ENCODE peak calls at places on chromosomes 16 and 17, in eight cellular contexts. X is endodermal cell, E is substantia nigra, G is lung, W is left ventricle myocardium inferior, Y is H1, V is neural progenitor cell, O is GM23248. P is an unnamed sample.

GRCh38 chr16:49696414-49697101 is 159.4 kb downstream of the ZNF423 start:
- DNase-seq in X (peak), E (no peak), G (no peak), W (no peak), Y (peak), V (peak), O (no peak), P (no peak)

GRCh38 chr17:76054112-76054476 is 18.2 kb downstream of the SRP68 start:
- DNase-seq in X (no peak), E (no peak), G (no peak), W (no peak), Y (no peak), V (no peak), O (peak), P (no peak)

GRCh38 chr16:9296273-9296593 is 204.8 kb downstream of the HAPSTR1 start:
- DNase-seq in X (no peak), E (no peak), G (no peak), W (no peak), Y (no peak), V (no peak), O (no peak), P (no peak)

GRCh38 chr16:2821483-2822157 is 4.6 kb downstream of the PRSS21 start:
- DNase-seq in X (peak), E (no peak), G (no peak), W (no peak), Y (no peak), V (no peak), O (peak), P (no peak)

GRCh38 chr17:37570527-37571093 is 38.6 kb downstream of the SYNRG start:
- DNase-seq in X (peak), E (peak), G (peak), W (peak), Y (peak), V (peak), O (peak), P (peak)

GRCh38 chr16:88445583-88445960 is 7.5 kb upstream of the ZFPM1 start:
- DNase-seq in X (no peak), E (no peak), G (no peak), W (no peak), Y (no peak), V (no peak), O (no peak), P (no peak)

GRCh38 chr16:57700801-57701551 is 6.4 kb downstream of the DRC7 start:
- DNase-seq in X (no peak), E (no peak), G (no peak), W (no peak), Y (no peak), V (peak), O (no peak), P (no peak)

GRCh38 chr16:1035066-1035415 is 37.5 kb upstream of the SSTR5 start:
- DNase-seq in X (no peak), E (peak), G (no peak), W (no peak), Y (no peak), V (no peak), O (no peak), P (no peak)

GRCh38 chr17:33602981-33603380 is 309.9 kb upstream of the ASIC2 start:
- DNase-seq in X (peak), E (no peak), G (no peak), W (no peak), Y (no peak), V (peak), O (peak), P (no peak)

GRCh38 chr17:5584971-5585794 is 874 bp upstream of the NLRP1 start:
- DNase-seq in X (no peak), E (no peak), G (no peak), W (peak), Y (no peak), V (no peak), O (peak), P (no peak)

GRCh38 chr17:1562178-1562643 is 381 bp downstream of the PITPNA start:
- DNase-seq in X (peak), E (no peak), G (peak), W (peak), Y (no peak), V (no peak), O (peak), P (no peak)

GRCh38 chr17:76550712-76551615 is 11.1 kb downstream of the PRCD start:
- DNase-seq in X (peak), E (no peak), G (peak), W (no peak), Y (no peak), V (no peak), O (peak), P (no peak)

GRCh38 chr16:75116911-75117245 is 298 bp upstream of the LDHD start:
- DNase-seq in X (no peak), E (no peak), G (no peak), W (no peak), Y (no peak), V (no peak), O (no peak), P (no peak)

GRCh38 chr17:43661699-43662431 is at the start of gene MEOX1:
- DNase-seq in X (peak), E (no peak), G (no peak), W (no peak), Y (no peak), V (no peak), O (peak), P (peak)

GRCh38 chr17:56752263-56752662 is 81.5 kb downstream of the C17orf67 start:
- DNase-seq in X (no peak), E (no peak), G (no peak), W (no peak), Y (no peak), V (no peak), O (peak), P (peak)

GRCh38 chr17:50806141-50806643 is 29.2 kb upstream of the WFIKKN2 start:
- DNase-seq in X (peak), E (no peak), G (no peak), W (no peak), Y (no peak), V (peak), O (no peak), P (peak)

GRCh38 chr16:27729516-27730304 is 179.8 kb downstream of the KATNIP start:
- DNase-seq in X (no peak), E (peak), G (peak), W (no peak), Y (no peak), V (no peak), O (no peak), P (no peak)

GRCh38 chr17:15475620-15476354 is 8.4 kb upstream of the CDRT4 start:
- DNase-seq in X (no peak), E (no peak), G (no peak), W (no peak), Y (no peak), V (no peak), O (peak), P (no peak)

GRCh38 chr17:60548990-60549389 is 22.9 kb upstream of the APPBP2 start:
- DNase-seq in X (no peak), E (no peak), G (no peak), W (no peak), Y (no peak), V (no peak), O (peak), P (no peak)

GRCh38 chr16:51577621-51578303 is 426.7 kb upstream of the SALL1 start:
- DNase-seq in X (no peak), E (no peak), G (no peak), W (no peak), Y (peak), V (peak), O (peak), P (peak)

GRCh38 chr17:78329263-78330059 is 30.4 kb downstream of the SOCS3 start:
- DNase-seq in X (no peak), E (no peak), G (no peak), W (no peak), Y (no peak), V (no peak), O (peak), P (no peak)

GRCh38 chr16:73000020-73000906 is 47.7 kb downstream of the ZFHX3 start:
- DNase-seq in X (no peak), E (peak), G (peak), W (peak), Y (no peak), V (no peak), O (peak), P (peak)

GRCh38 chr16:49484454-49484853 is 110.8 kb downstream of the C16orf78 start:
- DNase-seq in X (peak), E (peak), G (peak), W (peak), Y (no peak), V (peak), O (peak), P (peak)

GRCh38 chr16:17225551-17225950 is 245.2 kb downstream of the XYLT1 start:
- DNase-seq in X (no peak), E (no peak), G (no peak), W (no peak), Y (no peak), V (no peak), O (peak), P (no peak)
- H3K27ac ChIP-seq in X (no peak), E (no peak), G (no peak), W (peak), Y (no peak), V (no peak), O (peak), P (no peak)

GRCh38 chr16:70696952-70697600 is 11.2 kb upstream of the MTSS2 start:
- DNase-seq in X (peak), E (no peak), G (peak), W (no peak), Y (no peak), V (no peak), O (no peak), P (no peak)
- H3K27ac ChIP-seq in X (peak), E (no peak), G (peak), W (peak), Y (no peak), V (no peak), O (no peak), P (no peak)

GRCh38 chr16:87266846-87267245 is 50.3 kb downstream of the C16orf95 start:
- DNase-seq in X (no peak), E (no peak), G (no peak), W (no peak), Y (no peak), V (no peak), O (no peak), P (no peak)

GRCh38 chr16:87265261-87265660 is 51.9 kb downstream of the C16orf95 start:
- DNase-seq in X (no peak), E (no peak), G (no peak), W (no peak), Y (no peak), V (no peak), O (no peak), P (no peak)

GRCh38 chr16:87264634-87265033 is 52.6 kb downstream of the C16orf95 start:
- DNase-seq in X (no peak), E (no peak), G (no peak), W (no peak), Y (no peak), V (no peak), O (no peak), P (no peak)

GRCh38 chr16:87271256-87271655 is 45.9 kb downstream of the C16orf95 start:
- DNase-seq in X (no peak), E (no peak), G (no peak), W (no peak), Y (no peak), V (no peak), O (no peak), P (no peak)

DNA sequence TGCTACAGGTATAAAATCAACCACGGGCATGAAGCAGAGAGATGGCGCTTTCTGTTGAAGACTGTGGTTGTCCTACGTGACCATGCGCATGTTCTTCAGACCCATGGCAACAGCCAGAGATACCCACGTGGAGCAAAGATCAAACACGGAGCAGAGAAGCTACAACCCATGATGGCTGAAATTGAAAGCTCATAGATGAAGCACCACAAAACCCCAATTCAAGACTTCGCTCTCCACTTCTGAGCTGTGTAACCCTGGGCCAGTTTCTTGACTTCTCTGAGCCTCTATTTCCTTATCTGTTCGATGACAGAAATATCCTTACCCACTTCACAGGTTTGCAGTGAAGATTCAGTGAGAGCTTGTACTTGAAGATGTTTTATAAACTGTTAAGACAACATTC is 49.6 kb downstream of the C16orf95 start:
- DNase-seq in X (no peak), E (no peak), G (no peak), W (no peak), Y (no peak), V (no peak), O (no peak), P (no peak)
- H3K27ac ChIP-seq in X (no peak), E (no peak), G (no peak), W (no peak), Y (no peak), V (no peak), O (no peak), P (no peak)

GRCh38 chr17:6643460-6644125 is 2.7 kb downstream of the TXNDC17 start:
- DNase-seq in X (no peak), E (no peak), G (no peak), W (no peak), Y (no peak), V (no peak), O (peak), P (no peak)
- H3K27ac ChIP-seq in X (no peak), E (no peak), G (no peak), W (no peak), Y (no peak), V (no peak), O (peak), P (no peak)

DNA sequence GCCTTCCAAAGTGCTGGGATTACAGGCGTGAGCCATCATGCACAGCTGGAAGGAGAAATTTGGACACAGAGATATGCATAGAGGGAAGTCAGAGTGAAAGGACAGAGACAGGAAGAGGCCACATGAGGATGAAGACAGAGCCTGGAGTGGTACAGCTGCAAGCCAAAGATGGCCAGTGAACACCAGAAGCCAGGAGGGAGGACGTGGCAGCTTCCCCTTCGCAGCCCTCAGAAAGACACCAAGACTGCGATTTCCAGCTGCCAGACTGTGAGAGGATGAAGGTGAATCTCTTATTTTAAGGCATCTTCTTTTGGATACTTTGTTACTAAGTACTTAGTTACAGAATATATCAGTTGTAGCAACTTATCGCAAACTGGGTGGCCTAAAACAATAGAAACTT is 60.5 kb upstream of the PLCG2 start:
- DNase-seq in X (no peak), E (no peak), G (no peak), W (peak), Y (no peak), V (no peak), O (no peak), P (no peak)
- H3K27ac ChIP-seq in X (peak), E (no peak), G (no peak), W (no peak), Y (no peak), V (no peak), O (no peak), P (no peak)

DNA sequence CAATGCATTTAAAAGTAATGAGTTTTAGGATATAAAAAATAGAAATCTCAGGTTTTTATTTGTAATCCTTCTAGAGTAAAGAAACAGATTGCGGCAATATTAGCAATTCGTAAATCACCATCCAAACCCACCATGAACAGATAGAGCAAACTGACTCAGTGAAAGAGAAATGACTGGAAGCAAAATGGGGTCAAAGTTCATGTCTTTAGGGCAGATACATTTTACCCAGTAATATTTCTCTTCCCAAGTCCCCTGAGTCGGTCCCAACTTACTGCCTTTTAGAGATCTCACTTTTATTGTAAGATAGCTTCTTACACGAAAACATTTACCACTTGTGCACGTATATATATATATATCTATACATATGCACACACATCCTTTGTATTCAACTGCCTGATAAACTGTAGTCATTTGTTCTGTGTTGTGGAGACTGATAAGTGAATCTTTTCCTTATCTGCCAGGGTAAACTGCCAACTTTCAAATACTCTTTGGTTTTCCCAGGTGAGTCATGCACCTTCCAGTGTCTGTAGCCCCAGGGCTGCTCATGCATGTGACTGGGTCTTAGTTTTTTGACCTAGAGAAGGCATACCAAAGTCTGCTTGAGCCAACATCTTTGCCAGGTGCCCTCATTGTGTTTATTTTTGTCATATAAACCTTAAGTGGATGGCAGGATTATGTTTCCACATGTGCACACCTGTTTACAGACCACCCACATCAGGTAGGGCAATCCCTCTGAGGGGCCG is 7.8 kb upstream of the IRF8 start:
- DNase-seq in X (no peak), E (no peak), G (no peak), W (no peak), Y (no peak), V (no peak), O (peak), P (no peak)
- H3K27ac ChIP-seq in X (no peak), E (no peak), G (no peak), W (no peak), Y (no peak), V (no peak), O (no peak), P (no peak)

GRCh38 chr17:72617557-72617956 is 474.9 kb downstream of the SLC39A11 start:
- DNase-seq in X (no peak), E (no peak), G (no peak), W (no peak), Y (no peak), V (no peak), O (no peak), P (no peak)

GRCh38 chr17:72615627-72615991 is 476.9 kb downstream of the SLC39A11 start:
- DNase-seq in X (no peak), E (no peak), G (no peak), W (no peak), Y (no peak), V (no peak), O (no peak), P (no peak)

GRCh38 chr17:72616457-72616856 is 476.0 kb downstream of the SLC39A11 start:
- DNase-seq in X (peak), E (no peak), G (no peak), W (no peak), Y (no peak), V (peak), O (no peak), P (no peak)

GRCh38 chr17:72619976-72620650 is 472.4 kb downstream of the SLC39A11 start:
- DNase-seq in X (no peak), E (no peak), G (no peak), W (no peak), Y (no peak), V (no peak), O (no peak), P (no peak)

GRCh38 chr17:72618018-72618509 is 474.4 kb downstream of the SLC39A11 start:
- DNase-seq in X (peak), E (peak), G (peak), W (no peak), Y (no peak), V (peak), O (peak), P (no peak)
- H3K27ac ChIP-seq in X (no peak), E (no peak), G (no peak), W (no peak), Y (no peak), V (no peak), O (no peak), P (no peak)

GRCh38 chr17:81459864-81460263 is 52.7 kb downstream of the ACTG1 start:
- DNase-seq in X (no peak), E (no peak), G (no peak), W (no peak), Y (no peak), V (no peak), O (no peak), P (no peak)

GRCh38 chr17:81462506-81463125 is 50.0 kb downstream of the ACTG1 start:
- DNase-seq in X (no peak), E (no peak), G (no peak), W (no peak), Y (no peak), V (no peak), O (no peak), P (no peak)

GRCh38 chr17:81461607-81462500 is 50.7 kb downstream of the ACTG1 start:
- DNase-seq in X (no peak), E (no peak), G (no peak), W (no peak), Y (no peak), V (no peak), O (no peak), P (no peak)

GRCh38 chr17:81459224-81459623 is 53.4 kb downstream of the ACTG1 start:
- DNase-seq in X (peak), E (no peak), G (no peak), W (peak), Y (no peak), V (no peak), O (no peak), P (no peak)

GRCh38 chr17:81460856-81461460 is 51.6 kb downstream of the ACTG1 start:
- DNase-seq in X (no peak), E (no peak), G (peak), W (peak), Y (no peak), V (no peak), O (no peak), P (no peak)
- H3K27ac ChIP-seq in X (no peak), E (no peak), G (no peak), W (no peak), Y (no peak), V (no peak), O (no peak), P (no peak)